ENCODE peak calls at places on chromosome 21, in nine cellular contexts. One of them, this sample, is unnamed.
A peak's percentile ranks its signal among the peaks of the same experiment; 100 is the strongest.

GRCh38 chr21:14862794-14863720 is 201.7 kb downstream of the NRIP1 start:
- DNase-seq in endothelial cell: peak; percentile 17
- DNase-seq in activated CD8-positive, alpha-beta T cell treated with anti-CD3 and anti-CD28 coated beads for 36 hours: peak; percentile 46
- DNase-seq in tibial nerve: no peak
- DNase-seq in foreskin fibroblast: no peak
- DNase-seq in GM10248: no peak
- DNase-seq in fibroblast of pulmonary artery: peak; percentile 47
- DNase-seq in A549: no peak
- DNase-seq in astrocyte of the spinal cord: peak; percentile 46
- DNase-seq in this sample: no peak

GRCh38 chr21:35363458-35363857 is 314.4 kb upstream of the RUNX1 start:
- DNase-seq in A549: no peak
- DNase-seq in fibroblast of pulmonary artery: no peak
- DNase-seq in foreskin fibroblast: no peak
- DNase-seq in GM10248: no peak
- DNase-seq in endothelial cell: no peak
- DNase-seq in astrocyte of the spinal cord: no peak
- DNase-seq in activated CD8-positive, alpha-beta T cell treated with anti-CD3 and anti-CD28 coated beads for 36 hours: no peak
- DNase-seq in tibial nerve: no peak
- DNase-seq in this sample: no peak

GRCh38 chr21:42254631-42255030 is 35.7 kb downstream of the ABCG1 start:
- DNase-seq in foreskin fibroblast: no peak
- DNase-seq in astrocyte of the spinal cord: no peak
- DNase-seq in endothelial cell: no peak
- DNase-seq in fibroblast of pulmonary artery: no peak
- DNase-seq in GM10248: no peak
- DNase-seq in activated CD8-positive, alpha-beta T cell treated with anti-CD3 and anti-CD28 coated beads for 36 hours: no peak
- DNase-seq in tibial nerve: no peak
- DNase-seq in A549: no peak
- DNase-seq in this sample: no peak

GRCh38 chr21:41956926-41957729 is 3.3 kb upstream of the C2CD2 start:
- DNase-seq in A549: peak; percentile 55
- DNase-seq in fibroblast of pulmonary artery: peak; percentile 68
- DNase-seq in GM10248: no peak
- DNase-seq in activated CD8-positive, alpha-beta T cell treated with anti-CD3 and anti-CD28 coated beads for 36 hours: no peak
- DNase-seq in tibial nerve: no peak
- DNase-seq in astrocyte of the spinal cord: peak; percentile 74
- DNase-seq in foreskin fibroblast: peak; percentile 77
- DNase-seq in endothelial cell: no peak
- DNase-seq in this sample: no peak

GRCh38 chr21:17793675-17794123 is 25.5 kb downstream of the C21orf91 start:
- DNase-seq in GM10248: no peak
- DNase-seq in activated CD8-positive, alpha-beta T cell treated with anti-CD3 and anti-CD28 coated beads for 36 hours: no peak
- DNase-seq in foreskin fibroblast: peak; percentile 10
- DNase-seq in astrocyte of the spinal cord: peak; percentile 60
- DNase-seq in tibial nerve: no peak
- DNase-seq in endothelial cell: no peak
- DNase-seq in A549: no peak
- DNase-seq in fibroblast of pulmonary artery: no peak
- DNase-seq in this sample: no peak

GRCh38 chr21:27536319-27536718 is 569.4 kb upstream of the ADAMTS5 start:
- DNase-seq in GM10248: no peak
- DNase-seq in activated CD8-positive, alpha-beta T cell treated with anti-CD3 and anti-CD28 coated beads for 36 hours: no peak
- DNase-seq in endothelial cell: no peak
- DNase-seq in A549: no peak
- DNase-seq in tibial nerve: no peak
- DNase-seq in foreskin fibroblast: peak; percentile 39
- DNase-seq in astrocyte of the spinal cord: peak; percentile 20
- DNase-seq in fibroblast of pulmonary artery: peak; percentile 26
- DNase-seq in this sample: no peak

GRCh38 chr21:8992731-8993174 is 1528.6 kb upstream of the TPTE start:
- DNase-seq in endothelial cell: peak; percentile 41
- DNase-seq in activated CD8-positive, alpha-beta T cell treated with anti-CD3 and anti-CD28 coated beads for 36 hours: no peak
- DNase-seq in fibroblast of pulmonary artery: no peak
- DNase-seq in A549: peak; percentile 97
- DNase-seq in astrocyte of the spinal cord: no peak
- DNase-seq in tibial nerve: no peak
- DNase-seq in foreskin fibroblast: no peak
- DNase-seq in GM10248: no peak
- DNase-seq in this sample: peak; percentile 40

GRCh38 chr21:27045281-27045985 is 78.5 kb upstream of the ADAMTS5 start:
- DNase-seq in foreskin fibroblast: no peak
- DNase-seq in endothelial cell: no peak
- DNase-seq in activated CD8-positive, alpha-beta T cell treated with anti-CD3 and anti-CD28 coated beads for 36 hours: no peak
- DNase-seq in GM10248: no peak
- DNase-seq in astrocyte of the spinal cord: no peak
- DNase-seq in A549: no peak
- DNase-seq in tibial nerve: no peak
- DNase-seq in fibroblast of pulmonary artery: no peak
- DNase-seq in this sample: no peak

GRCh38 chr21:42679319-42679981 is 26.0 kb downstream of the PDE9A start:
- DNase-seq in foreskin fibroblast: no peak
- DNase-seq in tibial nerve: no peak
- DNase-seq in endothelial cell: no peak
- DNase-seq in A549: no peak
- DNase-seq in GM10248: no peak
- DNase-seq in activated CD8-positive, alpha-beta T cell treated with anti-CD3 and anti-CD28 coated beads for 36 hours: no peak
- DNase-seq in fibroblast of pulmonary artery: no peak
- DNase-seq in astrocyte of the spinal cord: no peak
- DNase-seq in this sample: no peak

GRCh38 chr21:41709965-41710822 is 56.7 kb downstream of the RIPK4 start:
- DNase-seq in endothelial cell: no peak
- DNase-seq in fibroblast of pulmonary artery: no peak
- DNase-seq in A549: no peak
- DNase-seq in GM10248: no peak
- DNase-seq in astrocyte of the spinal cord: no peak
- DNase-seq in activated CD8-positive, alpha-beta T cell treated with anti-CD3 and anti-CD28 coated beads for 36 hours: no peak
- DNase-seq in tibial nerve: no peak
- DNase-seq in foreskin fibroblast: no peak
- DNase-seq in this sample: no peak

GRCh38 chr21:15097580-15097979 is 32.8 kb upstream of the NRIP1 start:
- DNase-seq in activated CD8-positive, alpha-beta T cell treated with anti-CD3 and anti-CD28 coated beads for 36 hours: no peak
- DNase-seq in A549: no peak
- DNase-seq in fibroblast of pulmonary artery: no peak
- DNase-seq in astrocyte of the spinal cord: no peak
- DNase-seq in endothelial cell: no peak
- DNase-seq in GM10248: no peak
- DNase-seq in foreskin fibroblast: no peak
- DNase-seq in tibial nerve: no peak
- DNase-seq in this sample: no peak

GRCh38 chr21:17828223-17828622 is 9.1 kb upstream of the C21orf91 start:
- DNase-seq in tibial nerve: no peak
- DNase-seq in endothelial cell: no peak
- DNase-seq in GM10248: no peak
- DNase-seq in activated CD8-positive, alpha-beta T cell treated with anti-CD3 and anti-CD28 coated beads for 36 hours: no peak
- DNase-seq in foreskin fibroblast: no peak
- DNase-seq in astrocyte of the spinal cord: peak; percentile 51
- DNase-seq in A549: no peak
- DNase-seq in fibroblast of pulmonary artery: peak; percentile 44
- DNase-seq in this sample: no peak

GRCh38 chr21:37195078-37195477 is 72.1 kb downstream of the VPS26C start:
- DNase-seq in foreskin fibroblast: no peak
- DNase-seq in astrocyte of the spinal cord: no peak
- DNase-seq in GM10248: no peak
- DNase-seq in endothelial cell: no peak
- DNase-seq in A549: no peak
- DNase-seq in activated CD8-positive, alpha-beta T cell treated with anti-CD3 and anti-CD28 coated beads for 36 hours: no peak
- DNase-seq in tibial nerve: no peak
- DNase-seq in fibroblast of pulmonary artery: no peak
- DNase-seq in this sample: no peak

DNA sequence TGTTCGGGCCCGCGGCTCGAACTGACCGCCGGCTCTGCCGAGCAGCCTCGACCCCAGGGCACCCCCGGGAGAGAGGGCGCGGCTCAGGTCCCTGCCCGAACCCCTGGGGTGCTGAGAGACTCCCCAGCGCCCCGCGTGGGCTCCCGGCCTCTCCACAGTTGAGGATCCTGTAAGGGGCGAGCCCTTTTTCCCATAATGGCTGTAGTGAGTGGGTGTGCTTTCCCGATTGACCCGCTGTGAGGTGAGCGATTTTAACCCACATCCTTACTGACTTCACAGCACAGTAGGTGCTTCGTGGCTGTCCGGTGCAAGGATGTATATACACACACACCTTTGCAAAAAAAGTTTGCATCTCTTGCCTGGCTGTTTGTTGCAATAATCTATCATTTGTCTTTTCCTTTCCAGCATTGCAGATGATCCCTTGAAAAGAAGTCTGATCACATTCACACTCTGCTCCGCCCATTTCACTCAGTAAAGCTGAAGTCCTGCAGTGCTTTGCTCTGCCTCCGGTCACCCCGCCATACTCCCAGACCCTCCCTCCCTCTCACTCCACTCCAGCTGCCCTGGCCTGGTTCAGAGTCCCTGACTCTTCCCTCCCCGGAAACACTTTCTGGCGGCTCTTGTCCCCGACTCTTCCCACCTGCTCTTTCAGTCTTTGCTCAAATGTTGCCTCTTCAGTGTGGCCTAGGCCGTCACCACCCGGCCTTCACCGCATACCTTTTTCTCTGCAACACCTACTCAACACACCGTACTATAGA is 955 bp upstream of the UBE2G2 start:
- DNase-seq in fibroblast of pulmonary artery: no peak
- DNase-seq in foreskin fibroblast: no peak
- DNase-seq in A549: no peak
- DNase-seq in activated CD8-positive, alpha-beta T cell treated with anti-CD3 and anti-CD28 coated beads for 36 hours: no peak
- DNase-seq in astrocyte of the spinal cord: no peak
- DNase-seq in GM10248: peak; percentile 34
- DNase-seq in tibial nerve: no peak
- DNase-seq in endothelial cell: no peak
- DNase-seq in this sample: peak; percentile 38
- TF ChIP-seq CTCF in fibroblast of pulmonary artery: no peak
- TF ChIP-seq CTCF in foreskin fibroblast: no peak
- TF ChIP-seq CTCF in A549: no peak
- TF ChIP-seq CTCF in activated CD8-positive, alpha-beta T cell treated with anti-CD3 and anti-CD28 coated beads for 36 hours: no peak
- TF ChIP-seq CTCF in astrocyte of the spinal cord: no peak
- TF ChIP-seq CTCF in GM10248: no peak
- TF ChIP-seq CTCF in tibial nerve: no peak
- TF ChIP-seq CTCF in endothelial cell: no peak
- TF ChIP-seq CTCF in this sample: no peak

DNA sequence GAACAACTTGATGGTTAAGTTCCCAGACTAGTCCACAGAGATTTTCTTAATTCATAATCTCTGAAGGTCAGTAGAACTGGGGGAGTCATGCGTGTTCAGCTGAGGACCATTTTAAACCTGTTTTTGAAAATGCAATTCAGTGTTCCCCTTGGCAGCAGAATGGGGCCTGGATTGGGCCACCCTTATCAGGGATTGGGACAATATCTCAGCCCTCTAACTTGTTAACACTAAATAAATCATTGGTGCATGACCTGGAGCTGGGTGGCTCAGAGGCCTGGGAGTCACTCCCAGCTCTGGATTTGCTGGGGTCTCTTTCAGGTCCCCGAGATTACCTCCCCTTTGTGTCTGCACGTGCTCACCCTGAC is 55.3 kb downstream of the MRPS6 start:
- DNase-seq in activated CD8-positive, alpha-beta T cell treated with anti-CD3 and anti-CD28 coated beads for 36 hours: no peak
- DNase-seq in endothelial cell: no peak
- DNase-seq in astrocyte of the spinal cord: peak; percentile 4
- DNase-seq in foreskin fibroblast: no peak
- DNase-seq in tibial nerve: no peak
- DNase-seq in A549: no peak
- DNase-seq in fibroblast of pulmonary artery: no peak
- DNase-seq in GM10248: no peak
- DNase-seq in this sample: no peak
- TF ChIP-seq CTCF in activated CD8-positive, alpha-beta T cell treated with anti-CD3 and anti-CD28 coated beads for 36 hours: no peak
- TF ChIP-seq CTCF in endothelial cell: no peak
- TF ChIP-seq CTCF in astrocyte of the spinal cord: no peak
- TF ChIP-seq CTCF in foreskin fibroblast: no peak
- TF ChIP-seq CTCF in tibial nerve: no peak
- TF ChIP-seq CTCF in A549: no peak
- TF ChIP-seq CTCF in fibroblast of pulmonary artery: no peak
- TF ChIP-seq CTCF in GM10248: no peak
- TF ChIP-seq CTCF in this sample: no peak

GRCh38 chr21:38696617-38697016 is 109.1 kb upstream of the ETS2 start:
- DNase-seq in endothelial cell: no peak
- DNase-seq in GM10248: no peak
- DNase-seq in astrocyte of the spinal cord: no peak
- DNase-seq in fibroblast of pulmonary artery: no peak
- DNase-seq in activated CD8-positive, alpha-beta T cell treated with anti-CD3 and anti-CD28 coated beads for 36 hours: no peak
- DNase-seq in tibial nerve: no peak
- DNase-seq in foreskin fibroblast: no peak
- DNase-seq in A549: no peak
- DNase-seq in this sample: no peak
- TF ChIP-seq CTCF in endothelial cell: no peak
- TF ChIP-seq CTCF in GM10248: no peak
- TF ChIP-seq CTCF in astrocyte of the spinal cord: no peak
- TF ChIP-seq CTCF in fibroblast of pulmonary artery: no peak
- TF ChIP-seq CTCF in activated CD8-positive, alpha-beta T cell treated with anti-CD3 and anti-CD28 coated beads for 36 hours: no peak
- TF ChIP-seq CTCF in tibial nerve: no peak
- TF ChIP-seq CTCF in foreskin fibroblast: no peak
- TF ChIP-seq CTCF in A549: no peak
- TF ChIP-seq CTCF in this sample: no peak

DNA sequence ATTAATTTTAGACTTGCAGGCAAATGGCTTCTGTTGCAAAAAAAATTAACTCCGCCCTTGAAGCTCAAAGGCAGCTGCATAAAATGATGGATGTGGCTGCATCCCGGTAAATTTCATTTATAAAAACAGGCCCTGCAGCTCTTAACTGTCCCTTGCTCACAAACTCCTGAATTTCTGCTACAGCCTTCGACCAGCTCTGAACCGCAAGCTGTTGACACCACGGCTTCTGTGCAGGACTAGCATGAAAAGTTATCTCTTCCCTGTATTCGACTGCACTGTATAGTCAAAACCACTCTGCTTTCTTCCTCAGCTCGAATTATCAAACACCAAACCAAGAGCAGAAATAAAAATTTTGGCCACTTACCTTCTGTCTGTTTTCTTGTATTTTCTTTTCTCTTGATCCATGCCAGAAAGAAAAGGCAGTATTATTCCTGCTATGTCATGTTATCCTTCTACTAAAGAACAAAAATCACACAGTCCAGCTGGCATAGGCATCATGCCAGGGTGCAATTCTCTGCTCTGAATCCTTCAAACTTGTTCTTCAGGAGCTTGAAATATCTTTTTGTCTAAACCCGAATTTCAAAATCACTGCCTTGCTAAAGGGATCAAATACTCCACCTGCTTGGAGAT is 195.5 kb upstream of the NCAM2 start:
- DNase-seq in activated CD8-positive, alpha-beta T cell treated with anti-CD3 and anti-CD28 coated beads for 36 hours: no peak
- DNase-seq in tibial nerve: no peak
- DNase-seq in astrocyte of the spinal cord: no peak
- DNase-seq in A549: no peak
- DNase-seq in foreskin fibroblast: no peak
- DNase-seq in endothelial cell: no peak
- DNase-seq in fibroblast of pulmonary artery: no peak
- DNase-seq in GM10248: no peak
- DNase-seq in this sample: no peak
- TF ChIP-seq CTCF in activated CD8-positive, alpha-beta T cell treated with anti-CD3 and anti-CD28 coated beads for 36 hours: no peak
- TF ChIP-seq CTCF in tibial nerve: no peak
- TF ChIP-seq CTCF in astrocyte of the spinal cord: no peak
- TF ChIP-seq CTCF in A549: no peak
- TF ChIP-seq CTCF in foreskin fibroblast: no peak
- TF ChIP-seq CTCF in endothelial cell: no peak
- TF ChIP-seq CTCF in fibroblast of pulmonary artery: no peak
- TF ChIP-seq CTCF in GM10248: no peak
- TF ChIP-seq CTCF in this sample: no peak

This sample was measured in GM20000.